ENCODE peak calls at places on chromosomes 3 and 15, in seven cellular contexts. C is SK-N-DZ, N is GM23338, K is tibial artery, M is PC-3, R is hypothalamus, E is NCI-H1105. V is an unnamed sample.

GRCh38 chr15:64476550-64476949 is 16.2 kb downstream of the ZNF609 start:
- DNase-seq in C (no peak), N (no peak), K (no peak), M (no peak), R (no peak), E (no peak), V (no peak)

GRCh38 chr3:39232859-39233258 is 40.5 kb upstream of the XIRP1 start:
- DNase-seq in C (no peak), N (no peak), K (no peak), M (no peak), R (no peak), E (no peak), V (no peak)

GRCh38 chr3:46353639-46354410 is at the start of gene CCR2:
- DNase-seq in C (no peak), N (no peak), K (no peak), M (no peak), R (no peak), E (no peak), V (no peak)

GRCh38 chr15:88542342-88542733 is 4.1 kb downstream of the DET1 start:
- DNase-seq in C (no peak), N (no peak), K (no peak), M (no peak), R (no peak), E (no peak), V (no peak)

GRCh38 chr3:60757724-60758123 is 493.5 kb downstream of the FHIT start:
- DNase-seq in C (no peak), N (no peak), K (no peak), M (no peak), R (no peak), E (no peak), V (no peak)

GRCh38 chr3:142447308-142447851 is 457 bp downstream of the XRN1 start:
- DNase-seq in C (no peak), N (peak), K (peak), M (peak), R (peak), E (peak), V (peak)

GRCh38 chr3:8827641-8828040 is 58.2 kb upstream of the OXTR start:
- DNase-seq in C (no peak), N (no peak), K (no peak), M (no peak), R (no peak), E (no peak), V (no peak)

GRCh38 chr3:127426444-127427168 is 138.8 kb upstream of the PRR20G start:
- DNase-seq in C (no peak), N (no peak), K (peak), M (no peak), R (no peak), E (no peak), V (no peak)

GRCh38 chr3:197518794-197519451 is 36.8 kb downstream of the BDH1 start:
- DNase-seq in C (no peak), N (no peak), K (no peak), M (no peak), R (no peak), E (no peak), V (no peak)

GRCh38 chr3:161552984-161553383 is 56.4 kb downstream of the OTOL1 start:
- DNase-seq in C (peak), N (no peak), K (no peak), M (no peak), R (no peak), E (no peak), V (no peak)

GRCh38 chr3:2910997-2911396 is 199.2 kb downstream of the IL5RA start:
- DNase-seq in C (no peak), N (no peak), K (no peak), M (no peak), R (no peak), E (no peak), V (no peak)